ENCODE peak calls at places on chromosomes 16 and 17, in four cellular contexts. W, J, E and C are unnamed samples.

GRCh38 chr16:81917375-81917774 is 93.9 kb downstream of the SDR42E1 start:
- DNase-seq in J (no peak), W (no peak), E (no peak), C (no peak)

GRCh38 chr16:27549857-27550581 is at the start of the genes GTF3C1 and KATNIP:
- DNase-seq in E (peak), J (peak), W (peak), C (peak)

GRCh38 chr17:1997146-1997586 is 28.0 kb downstream of the RTN4RL1 start:
- DNase-seq in J (no peak), E (no peak), W (no peak), C (no peak)

GRCh38 chr17:47969975-47970724 is 763 bp upstream of the CDK5RAP3 start:
- DNase-seq in W (no peak), J (no peak), E (no peak), C (no peak)

GRCh38 chr17:68096111-68096510 is 60.6 kb downstream of the KPNA2 start:
- DNase-seq in J (no peak), E (no peak), W (no peak), C (no peak)

GRCh38 chr17:19237389-19238166 is 412 bp downstream of the EPN2 start:
- DNase-seq in W (peak), J (no peak), E (no peak), C (no peak)

GRCh38 chr17:72632026-72632684 is 460.3 kb downstream of the SLC39A11 start:
- DNase-seq in W (no peak), J (no peak), E (no peak), C (no peak)

GRCh38 chr17:17376362-17376761 is 73.2 kb downstream of the NT5M start:
- DNase-seq in W (no peak), J (no peak), E (no peak), C (peak)

GRCh38 chr16:64391009-64391663 is 730.7 kb downstream of the CDH11 start:
- DNase-seq in E (no peak), W (no peak), J (no peak), C (no peak)
- H3K4me3 ChIP-seq in E (no peak), W (peak), J (peak), C (no peak)

GRCh38 chr17:11871773-11872172 is 125.5 kb downstream of the ZNF18 start:
- DNase-seq in W (no peak), E (no peak), J (no peak), C (no peak)
- TF ChIP-seq CTCF in W (no peak), E (no peak), J (no peak), C (no peak)

GRCh38 chr17:80454557-80455327 is 21.7 kb downstream of the NPTX1 start:
- DNase-seq in W (peak), J (peak), E (peak), C (peak)
- H3K4me3 ChIP-seq in W (peak), J (peak), E (peak), C (peak)

GRCh38 chr16:87235810-87236515 is 81.2 kb downstream of the C16orf95 start:
- DNase-seq in E (no peak), W (peak), J (no peak), C (no peak)
- TF ChIP-seq CTCF in E (no peak), W (no peak), J (peak), C (no peak)

DNA sequence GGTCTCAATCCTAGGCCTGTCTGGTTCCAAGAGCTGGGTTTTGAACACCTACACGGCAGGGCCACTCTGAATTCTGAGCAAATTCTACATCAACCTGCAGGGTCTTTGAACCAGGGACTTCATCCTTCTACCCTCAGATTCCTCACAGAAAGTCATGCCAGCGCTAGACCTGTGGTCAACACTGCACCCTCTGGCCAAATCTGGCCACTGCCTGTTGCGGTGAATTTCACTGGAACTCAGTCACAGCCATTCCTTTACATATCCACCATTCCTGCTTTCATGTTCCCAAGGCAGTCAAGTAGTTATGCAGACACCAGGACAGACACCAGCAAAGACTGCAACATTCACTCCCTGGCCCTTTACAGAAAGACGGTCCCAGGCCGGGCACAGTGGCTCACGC is 144.6 kb downstream of the C16orf95 start:
- DNase-seq in E (no peak), J (no peak), W (no peak), C (no peak)
- H3K4me3 ChIP-seq in E (no peak), J (no peak), W (no peak), C (no peak)